ENCODE peak calls at places on chromosomes 4 and X, in six cellular contexts. One of them, this sample, is unnamed.

GRCh38 chr4:86891785-86892638 is at the start of gene C4orf36:
- DNase-seq in heart left ventricle: peak; percentile 59
- DNase-seq in stimulated activated CD4-positive, alpha-beta T cell treated with anti-CD3 and anti-CD28 coated beads, Interleukin-12 subunit alpha, Interleukin-12 subunit beta, amount 100 ng/mL, for 4 hours: peak; percentile 32
- DNase-seq in pancreas: peak; percentile 89
- DNase-seq in IMR-90: peak; percentile 18
- DNase-seq in SW480: peak; percentile 83
- DNase-seq in this sample: peak; percentile 90

GRCh38 chr4:57081651-57082349 is 28.4 kb downstream of the IGFBP7 start:
- DNase-seq in heart left ventricle: no peak
- DNase-seq in stimulated activated CD4-positive, alpha-beta T cell treated with anti-CD3 and anti-CD28 coated beads, Interleukin-12 subunit alpha, Interleukin-12 subunit beta, amount 100 ng/mL, for 4 hours: no peak
- DNase-seq in pancreas: no peak
- DNase-seq in IMR-90: no peak
- DNase-seq in SW480: no peak
- DNase-seq in this sample: no peak

GRCh38 chr4:120555058-120555457 is 367.5 kb downstream of the PRDM5 start:
- DNase-seq in heart left ventricle: no peak
- DNase-seq in stimulated activated CD4-positive, alpha-beta T cell treated with anti-CD3 and anti-CD28 coated beads, Interleukin-12 subunit alpha, Interleukin-12 subunit beta, amount 100 ng/mL, for 4 hours: no peak
- DNase-seq in pancreas: no peak
- DNase-seq in IMR-90: no peak
- DNase-seq in SW480: no peak
- DNase-seq in this sample: no peak

GRCh38 chr4:71231073-71231752 is 107.6 kb upstream of the SLC4A4 start:
- DNase-seq in heart left ventricle: peak; percentile 96
- DNase-seq in stimulated activated CD4-positive, alpha-beta T cell treated with anti-CD3 and anti-CD28 coated beads, Interleukin-12 subunit alpha, Interleukin-12 subunit beta, amount 100 ng/mL, for 4 hours: no peak
- DNase-seq in pancreas: peak; percentile 94
- DNase-seq in IMR-90: peak; percentile 59
- DNase-seq in SW480: no peak
- DNase-seq in this sample: peak; percentile 94

GRCh38 chr4:39032218-39033085 is at the start of gene TMEM156:
- DNase-seq in heart left ventricle: no peak
- DNase-seq in stimulated activated CD4-positive, alpha-beta T cell treated with anti-CD3 and anti-CD28 coated beads, Interleukin-12 subunit alpha, Interleukin-12 subunit beta, amount 100 ng/mL, for 4 hours: peak; percentile 17
- DNase-seq in pancreas: no peak
- DNase-seq in IMR-90: peak; percentile 80
- DNase-seq in SW480: no peak
- DNase-seq in this sample: no peak

GRCh38 chrX:19882066-19882775 is 5.2 kb downstream of the SH3KBP1 start:
- DNase-seq in heart left ventricle: no peak
- DNase-seq in stimulated activated CD4-positive, alpha-beta T cell treated with anti-CD3 and anti-CD28 coated beads, Interleukin-12 subunit alpha, Interleukin-12 subunit beta, amount 100 ng/mL, for 4 hours: no peak
- DNase-seq in pancreas: no peak
- DNase-seq in IMR-90: no peak
- DNase-seq in SW480: peak; percentile 55
- DNase-seq in this sample: no peak

GRCh38 chr4:1723131-1723801 is 1.9 kb downstream of the TACC3 start:
- DNase-seq in heart left ventricle: no peak
- DNase-seq in stimulated activated CD4-positive, alpha-beta T cell treated with anti-CD3 and anti-CD28 coated beads, Interleukin-12 subunit alpha, Interleukin-12 subunit beta, amount 100 ng/mL, for 4 hours: peak; percentile 38
- DNase-seq in pancreas: peak; percentile 38
- DNase-seq in IMR-90: no peak
- DNase-seq in SW480: no peak
- DNase-seq in this sample: peak; percentile 19

GRCh38 chr4:140754918-140755810 is 1.0 kb downstream of the TBC1D9 start:
- DNase-seq in heart left ventricle: no peak
- DNase-seq in stimulated activated CD4-positive, alpha-beta T cell treated with anti-CD3 and anti-CD28 coated beads, Interleukin-12 subunit alpha, Interleukin-12 subunit beta, amount 100 ng/mL, for 4 hours: no peak
- DNase-seq in pancreas: no peak
- DNase-seq in IMR-90: no peak
- DNase-seq in SW480: peak; percentile 22
- DNase-seq in this sample: no peak

GRCh38 chr4:177107288-177107901 is 202.3 kb upstream of the NEIL3 start:
- DNase-seq in heart left ventricle: no peak
- DNase-seq in stimulated activated CD4-positive, alpha-beta T cell treated with anti-CD3 and anti-CD28 coated beads, Interleukin-12 subunit alpha, Interleukin-12 subunit beta, amount 100 ng/mL, for 4 hours: no peak
- DNase-seq in pancreas: no peak
- DNase-seq in IMR-90: no peak
- DNase-seq in SW480: no peak
- DNase-seq in this sample: no peak

GRCh38 chr4:2424581-2424980 is 5.8 kb downstream of the CFAP99 start:
- DNase-seq in heart left ventricle: no peak
- DNase-seq in stimulated activated CD4-positive, alpha-beta T cell treated with anti-CD3 and anti-CD28 coated beads, Interleukin-12 subunit alpha, Interleukin-12 subunit beta, amount 100 ng/mL, for 4 hours: no peak
- DNase-seq in pancreas: no peak
- DNase-seq in IMR-90: peak; percentile 13
- DNase-seq in SW480: no peak
- DNase-seq in this sample: no peak

GRCh38 chrX:16695079-16695676 is 17.3 kb downstream of the CTPS2 start:
- DNase-seq in heart left ventricle: peak; percentile 47
- DNase-seq in stimulated activated CD4-positive, alpha-beta T cell treated with anti-CD3 and anti-CD28 coated beads, Interleukin-12 subunit alpha, Interleukin-12 subunit beta, amount 100 ng/mL, for 4 hours: peak; percentile 63
- DNase-seq in pancreas: peak; percentile 86
- DNase-seq in IMR-90: peak; percentile 65
- DNase-seq in SW480: peak; percentile 36
- DNase-seq in this sample: no peak

GRCh38 chr4:188127157-188127874 is 11.9 kb upstream of the TRIML1 start:
- DNase-seq in heart left ventricle: no peak
- DNase-seq in stimulated activated CD4-positive, alpha-beta T cell treated with anti-CD3 and anti-CD28 coated beads, Interleukin-12 subunit alpha, Interleukin-12 subunit beta, amount 100 ng/mL, for 4 hours: no peak
- DNase-seq in pancreas: no peak
- DNase-seq in IMR-90: peak; percentile 94
- DNase-seq in SW480: peak; percentile 32
- DNase-seq in this sample: no peak

GRCh38 chr4:102318526-102318925 is 26.8 kb downstream of the SLC39A8 start:
- DNase-seq in heart left ventricle: no peak
- DNase-seq in stimulated activated CD4-positive, alpha-beta T cell treated with anti-CD3 and anti-CD28 coated beads, Interleukin-12 subunit alpha, Interleukin-12 subunit beta, amount 100 ng/mL, for 4 hours: no peak
- DNase-seq in pancreas: no peak
- DNase-seq in IMR-90: no peak
- DNase-seq in SW480: no peak
- DNase-seq in this sample: no peak

GRCh38 chr4:41692717-41693345 is 55.7 kb downstream of the PHOX2B start:
- DNase-seq in heart left ventricle: peak; percentile 28
- DNase-seq in stimulated activated CD4-positive, alpha-beta T cell treated with anti-CD3 and anti-CD28 coated beads, Interleukin-12 subunit alpha, Interleukin-12 subunit beta, amount 100 ng/mL, for 4 hours: peak; percentile 11
- DNase-seq in pancreas: peak; percentile 67
- DNase-seq in IMR-90: peak; percentile 59
- DNase-seq in SW480: peak; percentile 58
- DNase-seq in this sample: no peak

GRCh38 chr4:132227349-132228165 is 921.5 kb upstream of the PCDH10 start:
- DNase-seq in heart left ventricle: no peak
- DNase-seq in stimulated activated CD4-positive, alpha-beta T cell treated with anti-CD3 and anti-CD28 coated beads, Interleukin-12 subunit alpha, Interleukin-12 subunit beta, amount 100 ng/mL, for 4 hours: no peak
- DNase-seq in pancreas: peak; percentile 73
- DNase-seq in IMR-90: peak; percentile 2
- DNase-seq in SW480: no peak
- DNase-seq in this sample: peak; percentile 45

GRCh38 chrX:24646745-24647182 is 383 bp downstream of the PCYT1B start:
- DNase-seq in heart left ventricle: no peak
- DNase-seq in stimulated activated CD4-positive, alpha-beta T cell treated with anti-CD3 and anti-CD28 coated beads, Interleukin-12 subunit alpha, Interleukin-12 subunit beta, amount 100 ng/mL, for 4 hours: no peak
- DNase-seq in pancreas: no peak
- DNase-seq in IMR-90: no peak
- DNase-seq in SW480: no peak
- DNase-seq in this sample: no peak

GRCh38 chr4:3306465-3306864 is 13.6 kb downstream of the RGS12 start:
- DNase-seq in heart left ventricle: no peak
- DNase-seq in stimulated activated CD4-positive, alpha-beta T cell treated with anti-CD3 and anti-CD28 coated beads, Interleukin-12 subunit alpha, Interleukin-12 subunit beta, amount 100 ng/mL, for 4 hours: no peak
- DNase-seq in pancreas: no peak
- DNase-seq in IMR-90: no peak
- DNase-seq in SW480: no peak
- DNase-seq in this sample: peak; percentile 35

GRCh38 chr4:86089924-86090323 is 269.9 kb downstream of the MAPK10 start:
- DNase-seq in heart left ventricle: no peak
- DNase-seq in stimulated activated CD4-positive, alpha-beta T cell treated with anti-CD3 and anti-CD28 coated beads, Interleukin-12 subunit alpha, Interleukin-12 subunit beta, amount 100 ng/mL, for 4 hours: no peak
- DNase-seq in pancreas: no peak
- DNase-seq in IMR-90: peak; percentile 10
- DNase-seq in SW480: no peak
- DNase-seq in this sample: no peak

GRCh38 chrX:121987163-121987562 is 939.8 kb downstream of the GLUD2 start:
- DNase-seq in heart left ventricle: no peak
- DNase-seq in stimulated activated CD4-positive, alpha-beta T cell treated with anti-CD3 and anti-CD28 coated beads, Interleukin-12 subunit alpha, Interleukin-12 subunit beta, amount 100 ng/mL, for 4 hours: no peak
- DNase-seq in pancreas: no peak
- DNase-seq in IMR-90: no peak
- DNase-seq in SW480: no peak
- DNase-seq in this sample: no peak

GRCh38 chrX:154712781-154713391 is 38.0 kb downstream of the GAB3 start:
- DNase-seq in heart left ventricle: no peak
- DNase-seq in stimulated activated CD4-positive, alpha-beta T cell treated with anti-CD3 and anti-CD28 coated beads, Interleukin-12 subunit alpha, Interleukin-12 subunit beta, amount 100 ng/mL, for 4 hours: no peak
- DNase-seq in pancreas: no peak
- DNase-seq in IMR-90: peak; percentile 73
- DNase-seq in SW480: peak; percentile 88
- DNase-seq in this sample: no peak

GRCh38 chr4:108833041-108833440 is 70.2 kb upstream of the ETNPPL start:
- DNase-seq in heart left ventricle: no peak
- DNase-seq in stimulated activated CD4-positive, alpha-beta T cell treated with anti-CD3 and anti-CD28 coated beads, Interleukin-12 subunit alpha, Interleukin-12 subunit beta, amount 100 ng/mL, for 4 hours: no peak
- DNase-seq in pancreas: no peak
- DNase-seq in IMR-90: peak; percentile 68
- DNase-seq in SW480: no peak
- DNase-seq in this sample: no peak

GRCh38 chrX:1464282-1465131 is 11.8 kb upstream of the ASMTL start:
- DNase-seq in heart left ventricle: no peak
- DNase-seq in stimulated activated CD4-positive, alpha-beta T cell treated with anti-CD3 and anti-CD28 coated beads, Interleukin-12 subunit alpha, Interleukin-12 subunit beta, amount 100 ng/mL, for 4 hours: no peak
- DNase-seq in pancreas: no peak
- DNase-seq in IMR-90: no peak
- DNase-seq in SW480: no peak
- DNase-seq in this sample: peak; percentile 37

GRCh38 chr4:85228264-85228663 is 246.7 kb upstream of the ARHGAP24 start:
- DNase-seq in heart left ventricle: no peak
- DNase-seq in stimulated activated CD4-positive, alpha-beta T cell treated with anti-CD3 and anti-CD28 coated beads, Interleukin-12 subunit alpha, Interleukin-12 subunit beta, amount 100 ng/mL, for 4 hours: no peak
- DNase-seq in pancreas: no peak
- DNase-seq in IMR-90: no peak
- DNase-seq in SW480: no peak
- DNase-seq in this sample: no peak

GRCh38 chr4:128310266-128310697 is 22.7 kb upstream of the PGRMC2 start:
- DNase-seq in heart left ventricle: peak; percentile 42
- DNase-seq in stimulated activated CD4-positive, alpha-beta T cell treated with anti-CD3 and anti-CD28 coated beads, Interleukin-12 subunit alpha, Interleukin-12 subunit beta, amount 100 ng/mL, for 4 hours: no peak
- DNase-seq in pancreas: no peak
- DNase-seq in IMR-90: no peak
- DNase-seq in SW480: no peak
- DNase-seq in this sample: peak; percentile 43

GRCh38 chrX:8867454-8867853 is 66.3 kb upstream of the FAM9A start:
- DNase-seq in heart left ventricle: no peak
- DNase-seq in stimulated activated CD4-positive, alpha-beta T cell treated with anti-CD3 and anti-CD28 coated beads, Interleukin-12 subunit alpha, Interleukin-12 subunit beta, amount 100 ng/mL, for 4 hours: no peak
- DNase-seq in pancreas: no peak
- DNase-seq in IMR-90: peak; percentile 10
- DNase-seq in SW480: no peak
- DNase-seq in this sample: no peak

GRCh38 chrX:24186986-24187385 is 37.5 kb downstream of the ZFX start:
- DNase-seq in heart left ventricle: no peak
- DNase-seq in stimulated activated CD4-positive, alpha-beta T cell treated with anti-CD3 and anti-CD28 coated beads, Interleukin-12 subunit alpha, Interleukin-12 subunit beta, amount 100 ng/mL, for 4 hours: no peak
- DNase-seq in pancreas: no peak
- DNase-seq in IMR-90: no peak
- DNase-seq in SW480: no peak
- DNase-seq in this sample: no peak

GRCh38 chr4:152460488-152460887 is 75.4 kb downstream of the FBXW7 start:
- DNase-seq in heart left ventricle: no peak
- DNase-seq in stimulated activated CD4-positive, alpha-beta T cell treated with anti-CD3 and anti-CD28 coated beads, Interleukin-12 subunit alpha, Interleukin-12 subunit beta, amount 100 ng/mL, for 4 hours: no peak
- DNase-seq in pancreas: no peak
- DNase-seq in IMR-90: peak; percentile 78
- DNase-seq in SW480: no peak
- DNase-seq in this sample: no peak

GRCh38 chr4:39706334-39706733 is 8.4 kb downstream of the UBE2K start:
- DNase-seq in heart left ventricle: peak; percentile 67
- DNase-seq in stimulated activated CD4-positive, alpha-beta T cell treated with anti-CD3 and anti-CD28 coated beads, Interleukin-12 subunit alpha, Interleukin-12 subunit beta, amount 100 ng/mL, for 4 hours: no peak
- DNase-seq in pancreas: peak; percentile 57
- DNase-seq in IMR-90: peak; percentile 89
- DNase-seq in SW480: no peak
- DNase-seq in this sample: peak; percentile 64

This sample was measured in right lobe of liver.